ENCODE peak calls at places on chromosomes 4 and X, in six cellular contexts. L is upper lobe of right lung, P is H9, I is Panc1, A is progenitor cell of endocrine pancreas, N is endothelial cell. H is an unnamed sample.

GRCh38 chrX:17812763-17813162 is 48.3 kb downstream of the RAI2 start:
- DNase-seq in L (no peak), P (no peak), I (no peak), A (no peak), N (peak), H (no peak)

GRCh38 chrX:101999644-102000539 is 68.1 kb upstream of the ZMAT1 start:
- DNase-seq in L (no peak), P (peak), I (no peak), A (no peak), N (no peak), H (no peak)

GRCh38 chrX:149572743-149573142 is 14.5 kb downstream of the MAGEA9B start:
- DNase-seq in L (no peak), P (no peak), I (no peak), A (no peak), N (no peak), H (no peak)

GRCh38 chrX:48511561-48511960 is 2.8 kb downstream of the PORCN start:
- DNase-seq in L (no peak), P (no peak), I (no peak), A (no peak), N (peak), H (peak)

GRCh38 chrX:124497386-124497785 is 151.0 kb downstream of the SH2D1A start:
- DNase-seq in L (no peak), P (no peak), I (no peak), A (no peak), N (no peak), H (no peak)

GRCh38 chr4:187908079-187908501 is 87.5 kb upstream of the ZFP42 start:
- DNase-seq in L (no peak), P (no peak), I (no peak), A (no peak), N (no peak), H (no peak)

GRCh38 chr4:58776627-58777026 is 1666.4 kb upstream of the IGFBP7 start:
- DNase-seq in L (no peak), P (no peak), I (no peak), A (no peak), N (no peak), H (no peak)

GRCh38 chrX:122771933-122772332 is 412.1 kb upstream of the GRIA3 start:
- DNase-seq in L (no peak), P (no peak), I (no peak), A (no peak), N (no peak), H (no peak)

GRCh38 chr4:140609548-140610425 is 41.0 kb upstream of the UCP1 start:
- DNase-seq in L (no peak), P (no peak), I (peak), A (no peak), N (no peak), H (peak)

GRCh38 chr4:181757921-181758320 is 485.3 kb upstream of the TENM3 start:
- DNase-seq in L (no peak), P (no peak), I (no peak), A (no peak), N (no peak), H (no peak)

GRCh38 chr4:125951275-125951887 is 636.6 kb downstream of the FAT4 start:
- DNase-seq in L (no peak), P (no peak), I (no peak), A (no peak), N (no peak), H (no peak)

GRCh38 chrX:108167211-108167872 is 75.8 kb downstream of the ATG4A start:
- DNase-seq in L (no peak), P (no peak), I (no peak), A (no peak), N (no peak), H (peak)

GRCh38 chr4:83075696-83076095 is 38.8 kb downstream of the PLAC8 start:
- DNase-seq in L (no peak), P (no peak), I (no peak), A (no peak), N (no peak), H (no peak)

GRCh38 chr4:103904126-103904525 is 184.3 kb upstream of the TACR3 start:
- DNase-seq in L (no peak), P (no peak), I (no peak), A (no peak), N (no peak), H (no peak)

GRCh38 chr4:114780205-114780604 is 181.6 kb downstream of the UGT8 start:
- DNase-seq in L (no peak), P (peak), I (no peak), A (peak), N (peak), H (peak)

GRCh38 chr4:104393649-104394048 is 101.0 kb downstream of the CXXC4 start:
- DNase-seq in L (no peak), P (no peak), I (no peak), A (no peak), N (no peak), H (no peak)

GRCh38 chr4:145280541-145280940 is 100.2 kb upstream of the OTUD4 start:
- DNase-seq in L (no peak), P (no peak), I (no peak), A (no peak), N (no peak), H (no peak)

GRCh38 chrX:9339603-9340569 is 125.0 kb upstream of the TBL1X start:
- DNase-seq in L (no peak), P (no peak), I (no peak), A (no peak), N (no peak), H (no peak)

GRCh38 chrX:3184176-3184930 is 143.1 kb downstream of the ARSF start:
- DNase-seq in L (no peak), P (no peak), I (no peak), A (no peak), N (no peak), H (no peak)

GRCh38 chr4:75997946-75998345 is 7.2 kb upstream of the SDAD1 start:
- DNase-seq in L (no peak), P (no peak), I (no peak), A (no peak), N (no peak), H (no peak)

GRCh38 chr4:54661686-54662085 is 3.9 kb downstream of the KIT start:
- DNase-seq in L (no peak), P (no peak), I (no peak), A (no peak), N (no peak), H (no peak)

GRCh38 chr4:141074098-141074878 is 59.0 kb downstream of the RNF150 start:
- DNase-seq in L (no peak), P (no peak), I (no peak), A (no peak), N (no peak), H (no peak)

GRCh38 chr4:152996101-152996500 is 60.0 kb downstream of the FHDC1 start:
- DNase-seq in L (no peak), P (no peak), I (no peak), A (no peak), N (peak), H (peak)

GRCh38 chrX:104113237-104113965 is 1.1 kb downstream of the ZCCHC18 start:
- DNase-seq in L (peak), P (peak), I (no peak), A (peak), N (peak), H (peak)

GRCh38 chrX:23008431-23009099 is 8.8 kb downstream of the DDX53 start:
- DNase-seq in L (no peak), P (no peak), I (peak), A (no peak), N (no peak), H (peak)

GRCh38 chrX:72712094-72712755 is 1.9 kb downstream of the PHKA1 start:
- DNase-seq in L (no peak), P (no peak), I (no peak), A (no peak), N (no peak), H (no peak)

GRCh38 chr4:140238353-140239041 is 84.5 kb upstream of the MAML3 start:
- DNase-seq in L (peak), P (peak), I (no peak), A (no peak), N (no peak), H (peak)

GRCh38 chr4:99208719-99209075 is 10.3 kb downstream of the ADH6 start:
- DNase-seq in L (no peak), P (peak), I (no peak), A (no peak), N (no peak), H (no peak)

GRCh38 chrX:623599-624323 is 6.8 kb upstream of the SHOX start:
- DNase-seq in L (no peak), P (peak), I (no peak), A (no peak), N (no peak), H (no peak)

GRCh38 chr4:153620352-153620751 is 63.7 kb upstream of the TLR2 start:
- DNase-seq in L (no peak), P (no peak), I (no peak), A (no peak), N (no peak), H (no peak)

DNA sequence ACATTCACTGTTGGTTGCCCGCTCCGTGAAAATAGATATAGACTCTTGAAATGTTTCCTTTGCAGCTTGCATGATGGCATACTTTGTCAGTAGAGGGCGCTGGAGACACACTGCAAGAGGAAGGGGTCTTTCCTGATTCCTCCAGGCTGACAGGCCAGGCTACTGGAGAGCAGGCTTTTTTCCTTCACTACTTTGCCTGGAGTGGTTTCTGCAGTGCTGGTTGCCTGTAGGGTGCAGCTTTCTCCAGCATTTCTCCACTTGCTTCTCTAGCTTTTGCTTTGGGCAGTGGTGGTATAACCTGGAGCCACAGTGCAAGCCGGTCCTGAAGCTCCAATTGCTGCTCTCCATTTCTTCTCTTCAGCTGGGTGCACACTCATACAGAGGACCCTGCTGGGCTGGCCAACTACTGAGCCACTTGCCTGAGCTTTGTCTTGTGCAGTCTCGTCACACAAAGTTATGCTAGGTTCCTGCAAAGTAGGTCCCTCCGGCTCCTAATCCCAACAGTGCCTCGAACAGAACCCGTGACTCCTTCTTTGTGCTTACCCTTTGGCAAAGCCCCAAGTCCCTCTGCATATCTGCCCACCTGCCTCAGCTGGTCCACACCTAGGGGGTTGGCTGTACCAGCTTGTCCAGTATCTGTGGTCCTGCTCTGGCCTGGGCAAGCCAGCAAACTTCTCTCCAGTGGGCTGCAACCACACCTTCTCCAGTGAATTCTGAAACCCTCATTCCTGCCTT is 46.3 kb downstream of the RASSF6 start:
- DNase-seq in L (no peak), P (peak), I (peak), A (peak), N (peak), H (peak)
- TF ChIP-seq CTCF in L (peak), P (peak), I (peak), A (peak), N (peak), H (peak)

DNA sequence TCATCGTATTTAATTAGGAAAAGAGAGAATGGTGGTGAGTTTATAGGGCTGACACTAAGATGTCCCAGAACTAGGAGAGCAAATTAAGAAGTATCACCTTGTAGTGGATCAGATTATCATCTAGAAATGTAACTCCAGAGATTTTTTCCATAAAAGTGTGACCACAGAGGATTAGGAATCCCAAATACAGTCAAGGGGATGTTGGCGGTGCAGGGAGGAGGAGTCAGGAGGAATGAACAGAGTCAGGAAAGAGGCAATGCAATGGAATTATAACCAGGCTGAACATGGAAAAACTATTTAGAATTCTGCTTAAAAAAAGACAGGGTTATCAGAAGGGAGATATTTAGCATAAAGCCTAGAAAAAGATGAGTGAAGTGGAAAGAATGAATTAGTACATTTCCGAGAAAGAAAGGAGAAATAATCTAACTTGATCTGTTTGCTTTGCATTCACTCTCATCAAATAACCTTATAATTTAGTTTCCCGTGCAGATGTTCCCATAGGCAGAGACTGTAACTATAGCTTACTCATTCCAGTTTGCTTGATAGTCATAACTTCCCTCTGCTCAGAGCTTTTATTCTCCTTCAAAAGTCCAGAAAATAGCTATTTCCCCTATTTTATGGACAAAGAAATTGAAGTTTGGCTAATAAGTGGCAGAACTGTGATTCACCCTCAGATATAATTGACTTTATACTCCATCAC is 56.4 kb downstream of the SCFD2 start:
- DNase-seq in L (no peak), P (no peak), I (no peak), A (no peak), N (no peak), H (no peak)
- TF ChIP-seq CTCF in L (no peak), P (no peak), I (no peak), A (no peak), N (no peak), H (no peak)

GRCh38 chr4:74320559-74321118 is 12.4 kb downstream of the EPGN start:
- DNase-seq in L (peak), P (peak), I (peak), A (no peak), N (peak), H (peak)
- TF ChIP-seq CTCF in L (peak), P (peak), I (peak), A (peak), N (peak), H (peak)

DNA sequence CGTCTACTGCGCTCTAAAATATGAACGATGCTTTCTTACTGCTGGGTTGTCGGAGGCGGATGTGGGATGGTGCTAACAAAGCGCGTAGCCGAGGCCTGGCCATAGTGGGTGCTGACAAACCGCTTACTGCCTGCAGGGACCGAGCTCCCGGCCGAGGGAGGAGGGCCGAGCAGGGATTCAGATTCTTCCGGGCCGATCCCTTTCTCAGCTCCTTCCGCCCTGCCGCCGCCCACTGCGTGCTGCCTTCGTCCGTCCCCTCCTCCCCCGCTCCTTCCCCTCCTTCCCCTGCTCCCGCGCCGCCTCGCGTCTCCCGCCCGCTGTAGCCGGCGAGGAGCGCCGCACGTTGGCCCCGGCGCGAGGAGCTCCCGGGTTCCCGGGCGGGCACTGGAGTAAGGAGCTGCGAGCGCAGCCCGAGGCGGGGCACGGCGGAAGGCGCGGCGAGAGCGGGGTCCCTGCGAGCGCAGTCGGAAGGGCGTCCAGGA is at the start of gene STK32B:
- DNase-seq in L (peak), P (peak), I (no peak), A (peak), N (peak), H (peak)
- TF ChIP-seq CTCF in L (no peak), P (no peak), I (no peak), A (no peak), N (no peak), H (no peak)

DNA sequence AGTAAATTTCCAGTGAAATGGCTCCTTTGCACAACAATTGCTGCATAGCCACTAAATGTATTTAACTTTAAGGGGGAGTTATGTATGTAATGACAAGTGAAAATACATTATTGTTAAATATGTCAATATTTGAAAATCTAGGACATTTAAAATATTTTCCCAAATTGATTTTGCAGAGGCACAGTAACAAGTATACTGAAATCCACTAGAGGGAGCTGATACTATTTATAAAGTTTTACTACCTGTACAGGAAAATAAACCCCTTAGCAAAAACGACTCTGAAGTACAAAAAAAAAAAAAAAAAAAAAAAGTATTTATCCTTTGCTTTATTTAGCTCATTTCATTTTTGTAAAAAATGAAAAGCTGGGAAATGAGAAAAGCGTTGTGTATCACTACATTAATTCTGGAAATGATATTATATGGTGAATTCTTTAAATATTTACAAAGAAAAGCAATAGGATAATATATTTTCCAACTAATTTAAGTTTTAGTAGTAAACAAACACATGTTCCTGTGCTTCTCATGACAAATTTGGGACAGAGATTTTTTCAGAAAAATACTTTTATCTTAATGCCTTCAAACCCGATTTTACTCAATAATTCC is 727.7 kb downstream of the DMD start:
- DNase-seq in L (no peak), P (no peak), I (no peak), A (no peak), N (no peak), H (no peak)
- TF ChIP-seq CTCF in L (peak), P (peak), I (peak), A (peak), N (peak), H (no peak)

GRCh38 chr4:44632733-44633132 is 18.7 kb downstream of the YIPF7 start:
- DNase-seq in L (no peak), P (no peak), I (no peak), A (no peak), N (no peak), H (no peak)

GRCh38 chr4:44629280-44629866 is 22.1 kb downstream of the YIPF7 start:
- DNase-seq in L (no peak), P (peak), I (peak), A (peak), N (peak), H (peak)

GRCh38 chr4:44632089-44632488 is 19.3 kb downstream of the YIPF7 start:
- DNase-seq in L (no peak), P (no peak), I (no peak), A (no peak), N (no peak), H (no peak)
- TF ChIP-seq CTCF in L (no peak), P (no peak), I (no peak), A (peak), N (peak), H (no peak)

GRCh38 chr4:59994118-59994517 is 1206.0 kb upstream of the ADGRL3 start:
- DNase-seq in L (no peak), P (peak), I (no peak), A (no peak), N (no peak), H (no peak)
- TF ChIP-seq CTCF in L (no peak), P (peak), I (no peak), A (peak), N (no peak), H (no peak)